ENCODE peak calls at places on chromosomes 6 and 20, in four cellular contexts. One of them, this sample, is unnamed.

GRCh38 chr6:75819776-75820487 is 70.9 kb downstream of the MYO6 start:
- DNase-seq in iris pigment epithelial cell: no peak
- DNase-seq in ELR: no peak
- DNase-seq in psoas muscle: no peak
- DNase-seq in this sample: no peak

GRCh38 chr6:139334791-139335446 is 39.5 kb downstream of the CITED2 start:
- DNase-seq in iris pigment epithelial cell: peak
- DNase-seq in psoas muscle: no peak
- DNase-seq in ELR: peak
- DNase-seq in this sample: peak

GRCh38 chr6:4347877-4348276 is 212.5 kb upstream of the ECI2 start:
- DNase-seq in ELR: no peak
- DNase-seq in psoas muscle: no peak
- DNase-seq in iris pigment epithelial cell: no peak
- DNase-seq in this sample: no peak

GRCh38 chr6:71473908-71474307 is 185.3 kb downstream of the OGFRL1 start:
- DNase-seq in iris pigment epithelial cell: peak
- DNase-seq in ELR: peak
- DNase-seq in psoas muscle: peak
- DNase-seq in this sample: peak

GRCh38 chr20:7976015-7976414 is 35.8 kb upstream of the HAO1 start:
- DNase-seq in iris pigment epithelial cell: peak
- DNase-seq in psoas muscle: no peak
- DNase-seq in ELR: peak
- DNase-seq in this sample: no peak

GRCh38 chr6:3500262-3501001 is 43.6 kb upstream of the SLC22A23 start:
- DNase-seq in iris pigment epithelial cell: peak
- DNase-seq in psoas muscle: no peak
- DNase-seq in ELR: peak
- DNase-seq in this sample: peak

GRCh38 chr6:7112741-7113313 is 5.1 kb downstream of the RREB1 start:
- DNase-seq in psoas muscle: no peak
- DNase-seq in ELR: no peak
- DNase-seq in iris pigment epithelial cell: no peak
- DNase-seq in this sample: no peak

GRCh38 chr20:62897666-62898065 is 28.6 kb downstream of the DIDO1 start:
- DNase-seq in psoas muscle: no peak
- DNase-seq in ELR: no peak
- DNase-seq in iris pigment epithelial cell: no peak
- DNase-seq in this sample: no peak

GRCh38 chr6:32153252-32153834 is 598 bp upstream of the PPT2 start:
- DNase-seq in psoas muscle: peak
- DNase-seq in ELR: peak
- DNase-seq in iris pigment epithelial cell: peak
- DNase-seq in this sample: no peak

GRCh38 chr6:7125290-7125689 is 17.5 kb downstream of the RREB1 start:
- DNase-seq in psoas muscle: no peak
- DNase-seq in ELR: no peak
- DNase-seq in iris pigment epithelial cell: no peak
- DNase-seq in this sample: no peak

GRCh38 chr6:56370127-56370540 is 122.8 kb upstream of the COL21A1 start:
- DNase-seq in ELR: peak
- DNase-seq in iris pigment epithelial cell: peak
- DNase-seq in psoas muscle: peak
- DNase-seq in this sample: peak

GRCh38 chr6:126650931-126651330 is 311.0 kb downstream of the CENPW start:
- DNase-seq in iris pigment epithelial cell: peak
- DNase-seq in psoas muscle: no peak
- DNase-seq in ELR: no peak
- DNase-seq in this sample: no peak

GRCh38 chr6:108497883-108498282 is 62.8 kb upstream of the FOXO3 start:
- DNase-seq in psoas muscle: no peak
- DNase-seq in ELR: peak
- DNase-seq in iris pigment epithelial cell: peak
- DNase-seq in this sample: peak

GRCh38 chr6:41546475-41546865 is 289 bp downstream of the FOXP4 start:
- DNase-seq in ELR: no peak
- DNase-seq in iris pigment epithelial cell: peak
- DNase-seq in psoas muscle: no peak
- DNase-seq in this sample: no peak

GRCh38 chr6:130870179-130870881 is 43.1 kb downstream of the SMLR1 start:
- DNase-seq in ELR: no peak
- DNase-seq in iris pigment epithelial cell: no peak
- DNase-seq in psoas muscle: no peak
- DNase-seq in this sample: no peak

GRCh38 chr6:35139924-35140524 is 1.1 kb downstream of the TCP11 start:
- DNase-seq in iris pigment epithelial cell: peak
- DNase-seq in psoas muscle: peak
- DNase-seq in ELR: peak
- DNase-seq in this sample: peak

GRCh38 chr6:149037026-149037734 is 280.3 kb upstream of the TAB2 start:
- DNase-seq in ELR: no peak
- DNase-seq in psoas muscle: no peak
- DNase-seq in iris pigment epithelial cell: peak
- DNase-seq in this sample: no peak

This sample was measured in fibroblast of the conjunctiva.